ENCODE peak calls at places on chromosomes 7 and 10, in four cellular contexts. P is HEK293T, H is WTC11, C is K562. G is an unnamed sample.

GRCh38 chr10:24723788-24724380 is at the start of gene ARHGAP21:
- DNase-seq in P (peak), H (peak), C (peak), G (no peak)

GRCh38 chr7:69018200-69018599 is 580.1 kb upstream of the AUTS2 start:
- DNase-seq in P (no peak), H (peak), C (no peak), G (no peak)

GRCh38 chr7:27124096-27124978 is 6.2 kb downstream of the HOXA4 start:
- DNase-seq in P (no peak), H (no peak), C (no peak), G (no peak)

GRCh38 chr7:98568891-98569290 is 48.2 kb upstream of the NPTX2 start:
- DNase-seq in P (no peak), H (no peak), C (no peak), G (no peak)

GRCh38 chr10:24642921-24643678 is 80.6 kb downstream of the ARHGAP21 start:
- DNase-seq in P (peak), H (no peak), C (peak), G (peak)

GRCh38 chr10:114755537-114755936 is 66.0 kb upstream of the FHIP2A start:
- DNase-seq in P (no peak), H (no peak), C (no peak), G (no peak)

GRCh38 chr10:121217331-121217730 is 366.2 kb downstream of the WDR11 start:
- DNase-seq in P (no peak), H (no peak), C (no peak), G (no peak)

GRCh38 chr7:95582578-95583293 is 13.6 kb downstream of the PDK4 start:
- DNase-seq in P (no peak), H (no peak), C (no peak), G (no peak)

GRCh38 chr7:20223356-20223755 is 6.2 kb upstream of the MACC1 start:
- DNase-seq in P (no peak), H (no peak), C (no peak), G (no peak)

GRCh38 chr7:148563583-148564274 is 26.8 kb upstream of the C7orf33 start:
- DNase-seq in P (no peak), H (no peak), C (no peak), G (no peak)

GRCh38 chr7:125611582-125611981 is 682.0 kb upstream of the POT1 start:
- DNase-seq in P (no peak), H (no peak), C (no peak), G (no peak)

GRCh38 chr7:29619848-29620247 is 56.2 kb downstream of the PRR15 start:
- DNase-seq in P (no peak), H (no peak), C (no peak), G (no peak)

GRCh38 chr7:104967088-104967487 is 46.9 kb upstream of the KMT2E start:
- DNase-seq in P (no peak), H (no peak), C (peak), G (no peak)

GRCh38 chr7:12643001-12643400 is 44.4 kb upstream of the ARL4A start:
- DNase-seq in P (no peak), H (no peak), C (no peak), G (no peak)
- TF ChIP-seq ELF4 in P (no peak), H (no peak), C (no peak), G (no peak)

GRCh38 chr10:91409869-91410637 is at the start of gene HECTD2:
- DNase-seq in P (peak), H (peak), C (peak), G (peak)

GRCh38 chr10:91410638-91411367 is 659 bp downstream of the HECTD2 start:
- DNase-seq in P (peak), H (no peak), C (peak), G (no peak)

GRCh38 chr10:91412688-91413087 is 2.5 kb downstream of the HECTD2 start:
- DNase-seq in P (no peak), H (no peak), C (no peak), G (no peak)

GRCh38 chr10:91406322-91406721 is 3.8 kb upstream of the HECTD2 start:
- DNase-seq in P (no peak), H (no peak), C (no peak), G (no peak)

DNA sequence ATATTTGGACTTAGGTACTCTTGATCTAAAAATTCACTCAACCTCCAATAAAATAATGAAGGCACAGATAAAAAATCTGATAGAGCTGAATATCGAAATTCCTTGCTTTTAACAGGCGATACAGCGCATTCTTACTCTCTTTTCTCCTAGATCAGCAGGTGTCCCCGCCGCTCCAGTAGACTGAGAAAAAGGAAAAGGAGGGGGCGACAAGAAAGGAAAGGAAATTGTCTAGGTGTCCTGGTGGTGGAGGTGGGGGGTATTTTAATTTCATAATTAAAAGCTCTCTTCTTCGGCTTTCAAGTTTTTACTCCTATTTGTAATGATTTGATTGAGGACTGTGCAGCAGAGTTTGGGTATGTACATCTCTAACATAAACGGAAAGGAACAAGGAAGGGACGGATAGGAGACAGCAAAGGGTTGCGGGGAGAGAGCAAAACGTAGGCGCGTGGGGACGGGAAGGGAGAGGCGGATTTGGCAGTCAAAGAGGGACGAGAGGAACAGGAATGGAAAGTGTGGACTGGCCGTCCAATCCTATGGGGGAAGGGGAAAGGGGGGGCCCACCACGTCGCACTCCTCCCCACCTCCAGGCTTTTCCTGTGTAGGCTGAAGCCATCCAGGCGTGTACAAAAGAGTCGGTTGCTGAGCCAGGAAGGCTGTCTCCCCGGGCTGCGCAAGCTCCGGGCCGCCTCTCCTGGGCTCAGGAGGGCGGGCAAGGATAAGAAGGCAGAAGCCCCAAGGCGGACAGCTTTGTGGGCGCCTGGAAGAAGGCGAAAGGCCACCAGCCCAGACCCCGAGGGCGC is 875 bp upstream of the HECTD2 start:
- DNase-seq in P (peak), H (peak), C (peak), G (peak)
- TF ChIP-seq ELF4 in P (peak), H (no peak), C (peak), G (no peak)

GRCh38 chr10:50228672-50229071 is 22.6 kb downstream of the ASAH2 start:
- DNase-seq in P (no peak), H (no peak), C (no peak), G (no peak)

GRCh38 chr10:50221470-50221869 is 29.8 kb downstream of the ASAH2 start:
- DNase-seq in P (no peak), H (no peak), C (no peak), G (no peak)

GRCh38 chr10:50222199-50222598 is 29.1 kb downstream of the ASAH2 start:
- DNase-seq in P (no peak), H (no peak), C (no peak), G (no peak)

GRCh38 chr10:50226610-50227009 is 24.7 kb downstream of the ASAH2 start:
- DNase-seq in P (no peak), H (no peak), C (no peak), G (no peak)

DNA sequence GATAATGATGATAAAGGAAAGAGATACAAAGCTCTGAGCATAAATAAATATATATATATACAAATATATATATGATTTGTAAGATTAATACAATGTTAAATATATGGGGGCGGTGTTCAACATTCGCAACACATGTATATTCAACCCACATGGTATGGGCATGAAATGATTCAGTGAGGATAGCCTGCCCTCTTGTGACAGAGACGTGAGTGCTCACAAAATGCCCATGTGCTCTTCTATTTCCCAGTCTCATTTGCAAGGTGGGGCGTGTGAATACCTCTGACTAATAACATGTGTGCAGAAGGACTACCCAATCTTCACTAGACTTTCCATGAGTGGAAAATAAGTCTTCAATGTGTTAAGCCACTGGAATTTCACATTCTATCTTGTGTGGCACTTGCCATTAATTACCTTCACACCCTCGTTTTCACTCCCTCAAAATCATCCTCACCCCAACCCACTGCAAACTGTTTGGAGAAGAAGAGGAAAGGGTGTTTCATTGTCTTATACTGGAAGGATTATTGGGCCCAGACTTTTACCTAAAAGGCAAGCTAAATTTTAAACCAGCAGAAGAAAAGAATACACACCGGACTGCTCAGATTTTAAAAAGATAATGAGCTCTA is 26.9 kb downstream of the ASAH2 start:
- DNase-seq in P (peak), H (peak), C (peak), G (peak)
- TF ChIP-seq ELF4 in P (no peak), H (no peak), C (no peak), G (no peak)

GRCh38 chr10:31242902-31243301 is 76.1 kb upstream of the ZEB1 start:
- DNase-seq in P (no peak), H (no peak), C (peak), G (peak)
- TF ChIP-seq ELF4 in P (no peak), H (no peak), C (no peak), G (no peak)

GRCh38 chr7:131544449-131545425 is 11.7 kb downstream of the PODXL start:
- DNase-seq in P (peak), H (no peak), C (peak), G (peak)

GRCh38 chr7:131546126-131546525 is 10.3 kb downstream of the PODXL start:
- DNase-seq in P (no peak), H (no peak), C (peak), G (peak)

GRCh38 chr7:131548371-131548770 is 8.1 kb downstream of the PODXL start:
- DNase-seq in P (no peak), H (no peak), C (no peak), G (no peak)

GRCh38 chr7:131547589-131547988 is 8.8 kb downstream of the PODXL start:
- DNase-seq in P (no peak), H (no peak), C (no peak), G (no peak)

DNA sequence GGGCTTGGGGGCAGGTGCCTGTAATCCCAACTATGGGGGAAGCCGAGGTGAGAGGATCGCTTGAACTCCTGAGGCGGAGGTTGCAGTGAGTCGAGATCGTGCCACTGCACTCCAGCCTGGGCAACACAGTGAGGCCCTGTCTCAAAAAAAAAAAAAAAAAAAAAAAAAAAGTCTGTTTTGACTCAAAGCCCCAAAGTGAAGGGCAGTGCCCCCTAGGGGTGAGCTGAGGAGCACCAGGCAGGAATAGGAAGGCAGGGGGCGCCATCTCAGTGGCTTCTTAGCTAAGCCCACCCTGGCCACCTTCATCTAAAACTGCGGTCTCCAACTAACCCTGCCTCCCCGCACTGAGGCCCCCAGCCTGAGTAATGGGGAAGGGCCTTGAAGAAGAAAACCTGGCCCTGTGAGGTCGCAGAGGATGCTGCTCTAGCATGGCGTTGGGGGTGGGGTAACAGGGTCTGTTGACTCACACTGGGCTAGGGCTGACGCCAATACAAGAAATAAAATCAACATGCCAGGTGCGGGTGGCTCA is 9.8 kb downstream of the PODXL start:
- DNase-seq in P (peak), H (peak), C (peak), G (peak)
- TF ChIP-seq ELF4 in P (no peak), H (no peak), C (no peak), G (no peak)

DNA sequence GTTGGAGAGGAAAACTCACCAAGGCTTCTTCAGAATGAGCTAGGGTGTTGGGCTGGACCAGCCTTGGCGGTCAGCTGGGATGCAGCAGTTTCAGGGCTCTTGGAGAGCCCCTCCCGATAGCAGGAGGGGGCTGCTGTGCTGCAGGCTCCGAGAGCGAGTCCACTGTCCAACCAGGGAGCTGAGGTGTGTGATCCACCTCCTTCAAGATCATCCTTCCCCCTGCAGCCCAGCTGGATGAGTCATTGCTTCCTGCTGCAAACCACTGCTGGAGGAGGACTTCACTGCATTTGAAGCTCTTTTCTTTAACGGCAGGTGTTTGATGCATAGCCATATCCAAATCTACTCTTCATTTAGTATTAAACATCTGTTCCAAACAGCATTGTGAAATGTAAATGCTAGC is 54.2 kb upstream of the EBF3 start:
- DNase-seq in P (no peak), H (no peak), C (no peak), G (no peak)
- TF ChIP-seq ELF4 in P (no peak), H (no peak), C (no peak), G (no peak)